ENCODE peak calls at places on chromosomes 12 and 14, in four cellular contexts. A is posterior vena cava; Y is effector CD8-positive, alpha-beta T cell; V is prostate gland. O is an unnamed sample.

GRCh38 chr14:93976477-93977057 is at the start of gene ASB2:
- DNase-seq in V (no peak), Y (no peak), A (no peak), O (no peak)

GRCh38 chr12:12705833-12706520 is 10.0 kb upstream of the GPR19 start:
- DNase-seq in Y (peak), A (no peak), V (no peak), O (no peak)

GRCh38 chr14:65290830-65291229 is 121.7 kb upstream of the FUT8 start:
- DNase-seq in V (no peak), A (no peak), Y (no peak), O (peak)

GRCh38 chr12:71662861-71663560 is 637 bp downstream of the ZFC3H1 start:
- DNase-seq in V (peak), A (peak), Y (peak), O (peak)

GRCh38 chr12:31222620-31223222 is 103.2 kb downstream of the SINHCAF start:
- DNase-seq in Y (no peak), V (no peak), A (no peak), O (no peak)

GRCh38 chr12:55812088-55812487 is 5.4 kb downstream of the SARNP start:
- DNase-seq in Y (no peak), A (no peak), V (no peak), O (no peak)

GRCh38 chr12:34334953-34335743 is 312.9 kb downstream of the ALG10 start:
- DNase-seq in Y (no peak), V (no peak), A (no peak), O (no peak)

GRCh38 chr14:56004807-56005579 is 113.2 kb upstream of the PELI2 start:
- DNase-seq in V (no peak), Y (no peak), A (no peak), O (peak)